ENCODE peak calls at places on chromosomes 11 and 22, in four cellular contexts. Q, O, N and X are unnamed samples.
A peak's percentile ranks its signal among the peaks of the same experiment; 100 is the strongest.

GRCh38 chr11:76799061-76799804 is 16.1 kb downstream of the TSKU start:
- DNase-seq in O (peak; percentile 98), N (peak; percentile 88), Q (peak; percentile 68), X (peak; percentile 73)

GRCh38 chr11:19242184-19242932 is 1.6 kb upstream of the E2F8 start:
- DNase-seq in N (no peak), O (peak; percentile 42), Q (no peak), X (no peak)

GRCh38 chr11:102168483-102168882 is 58.2 kb downstream of the YAP1 start:
- DNase-seq in Q (no peak), O (no peak), N (no peak), X (no peak)

GRCh38 chr11:871472-871871 is 28.8 kb downstream of the TSPAN4 start:
- DNase-seq in Q (no peak), O (no peak), N (no peak), X (no peak)

GRCh38 chr11:1341928-1342524 is 32.6 kb upstream of the TOLLIP start:
- DNase-seq in O (no peak), Q (no peak), N (no peak), X (no peak)

GRCh38 chr11:68704887-68705286 is 20.5 kb downstream of the GAL start:
- DNase-seq in N (peak; percentile 53), O (no peak), Q (no peak), X (no peak)

GRCh38 chr11:48210052-48210451 is 6.6 kb upstream of the OR4B1 start:
- DNase-seq in O (no peak), N (peak; percentile 11), Q (no peak), X (no peak)

GRCh38 chr22:48105254-48105653 is 1342.8 kb downstream of the TBC1D22A start:
- DNase-seq in O (no peak), N (no peak), Q (no peak), X (no peak)

GRCh38 chr11:75815345-75815983 is 454 bp downstream of the UVRAG start:
- DNase-seq in O (no peak), N (peak; percentile 51), Q (peak; percentile 52), X (no peak)

GRCh38 chr11:96084610-96085348 is 160.9 kb upstream of the MTMR2 start:
- DNase-seq in O (no peak), Q (no peak), N (no peak), X (no peak)

GRCh38 chr22:37454857-37455686 is 27.8 kb upstream of the ELFN2 start:
- DNase-seq in Q (peak; percentile 43), N (no peak), O (no peak), X (no peak)

GRCh38 chr11:69008774-69009440 is 4.1 kb downstream of the MRGPRF start:
- DNase-seq in Q (no peak), N (peak; percentile 37), O (peak; percentile 92), X (peak; percentile 59)

GRCh38 chr11:94961255-94961654 is 12.1 kb downstream of the CWC15 start:
- DNase-seq in Q (no peak), N (no peak), O (no peak), X (no peak)

GRCh38 chr11:126079640-126080205 is 17.1 kb upstream of the CDON start:
- DNase-seq in Q (no peak), O (no peak), N (peak; percentile 48), X (no peak)

GRCh38 chr11:120335928-120336640 is at the start of gene ARHGEF12:
- DNase-seq in N (peak; percentile 87), O (peak; percentile 98), Q (peak; percentile 97), X (peak; percentile 94)